ENCODE peak calls at places on chromosomes 16 and 17, in four cellular contexts. T is GM23338; D is HCT116; X is CD4-positive, alpha-beta T cell. I is an unnamed sample.

GRCh38 chr17:602436-602835 is 112.2 kb downstream of the VPS53 start:
- DNase-seq in D (no peak), T (no peak), X (no peak), I (no peak)

GRCh38 chr16:83952940-83953795 is at the start of gene OSGIN1:
- DNase-seq in T (peak; percentile 54), X (peak; percentile 15), D (peak; percentile 93), I (peak; percentile 95)

GRCh38 chr16:85422374-85423185 is 190.5 kb upstream of the GSE1 start:
- DNase-seq in X (no peak), D (no peak), T (peak; percentile 75), I (peak; percentile 27)

GRCh38 chr17:18145811-18146210 is 37.3 kb downstream of the MYO15A start:
- DNase-seq in D (no peak), X (no peak), T (no peak), I (no peak)

GRCh38 chr16:22161999-22162657 is at the start of gene SDR42E2:
- DNase-seq in D (no peak), X (peak; percentile 41), T (peak; percentile 89), I (peak; percentile 69)

GRCh38 chr17:61756561-61756960 is 106.8 kb downstream of the BRIP1 start:
- DNase-seq in D (no peak), X (no peak), T (no peak), I (no peak)

GRCh38 chr17:81863833-81864768 is 3.8 kb upstream of the P4HB start:
- DNase-seq in T (peak; percentile 58), X (no peak), D (no peak), I (no peak)

GRCh38 chr17:50961282-50962220 is 95.4 kb upstream of the TOB1 start:
- DNase-seq in X (no peak), D (no peak), T (no peak), I (no peak)

GRCh38 chr17:82436601-82437324 is 13.8 kb downstream of the CYBC1 start:
- DNase-seq in T (no peak), X (no peak), D (no peak), I (no peak)

GRCh38 chr16:4936181-4936990 is 562 bp downstream of the PPL start:
- DNase-seq in D (no peak), T (peak; percentile 82), X (no peak), I (peak; percentile 49)

GRCh38 chr17:31907342-31907975 is 6.0 kb upstream of the UTP6 start:
- DNase-seq in X (no peak), D (no peak), T (no peak), I (no peak)

GRCh38 chr16:4618645-4619418 is 4.1 kb upstream of the UBALD1 start:
- DNase-seq in T (no peak), D (no peak), X (no peak), I (peak; percentile 42)

GRCh38 chr17:4965311-4965986 is 2.2 kb downstream of the SPAG7 start:
- DNase-seq in X (no peak), T (no peak), D (no peak), I (no peak)

GRCh38 chr16:81130126-81130525 is 33.9 kb upstream of the GCSH start:
- DNase-seq in D (no peak), X (no peak), T (no peak), I (no peak)

GRCh38 chr16:66486773-66487579 is 59.9 kb downstream of the BEAN1 start:
- DNase-seq in T (no peak), X (no peak), D (no peak), I (no peak)

DNA sequence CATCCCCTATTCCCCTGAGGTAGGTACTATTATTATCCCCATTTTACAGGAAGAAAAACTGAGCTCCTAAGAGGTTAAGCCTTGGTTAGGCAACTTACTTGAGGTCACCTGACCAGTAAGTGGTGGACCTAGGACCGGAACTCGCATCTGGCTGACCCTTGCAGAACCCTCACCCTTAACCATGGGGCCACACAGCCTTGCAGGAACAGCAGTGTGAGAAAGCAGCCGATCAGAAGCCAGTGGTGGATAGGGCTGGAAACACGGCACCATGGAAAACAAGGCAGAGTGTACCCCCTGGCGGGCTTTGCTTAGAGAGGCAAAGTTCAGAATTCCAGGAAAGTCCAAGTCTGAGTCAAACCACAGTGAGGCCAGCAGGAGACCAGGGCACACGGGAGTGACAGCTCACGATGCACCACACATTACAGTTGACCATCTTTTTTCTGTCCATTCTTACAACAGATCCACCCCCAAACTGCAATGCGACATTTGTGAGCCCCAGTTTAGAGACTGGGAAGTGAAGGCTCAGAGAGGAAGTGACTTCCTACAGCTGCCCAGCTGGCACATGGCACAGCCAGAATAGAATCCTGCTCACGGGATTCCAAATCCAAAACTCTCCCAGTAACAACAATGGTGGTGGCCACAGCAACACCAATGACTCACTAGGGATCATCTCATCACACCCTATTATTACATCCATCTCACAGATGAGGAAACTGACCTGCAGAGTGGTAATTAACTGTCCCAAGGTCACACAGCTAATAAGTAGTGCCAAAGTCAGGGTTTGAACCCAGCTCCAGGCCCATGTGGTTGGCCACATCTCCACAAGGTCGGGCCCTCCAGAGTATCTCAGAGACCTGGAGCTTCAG is 20.3 kb downstream of the KIFC3 start:
- DNase-seq in T (no peak), D (no peak), X (no peak), I (no peak)
- TF ChIP-seq CTCF in T (no peak), D (no peak), X (no peak), I (no peak)

DNA sequence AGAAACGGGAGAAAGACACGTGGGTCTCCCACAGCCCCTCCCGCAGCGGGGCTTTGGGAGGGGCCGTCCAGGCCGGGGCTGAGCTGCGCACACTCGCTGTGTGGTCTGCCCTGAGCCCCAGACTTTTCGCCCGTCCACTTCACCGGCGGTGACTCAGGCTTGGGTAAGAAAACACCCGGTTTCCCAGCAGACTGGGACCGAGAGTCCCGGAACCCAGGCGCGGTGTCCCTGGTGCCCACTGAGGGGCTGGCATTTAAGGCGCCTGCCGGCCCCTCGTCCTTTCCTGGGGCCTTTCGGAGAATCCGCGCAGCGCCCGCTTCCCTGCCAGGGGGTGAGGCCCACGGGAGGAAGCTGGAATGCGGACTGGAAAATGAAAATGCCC is 100.4 kb downstream of the C16orf95 start:
- DNase-seq in D (no peak), X (no peak), T (no peak), I (no peak)
- H3K27ac ChIP-seq in D (no peak overlapping the region), X (no peak overlapping the region), T (no peak overlapping the region), I (no peak overlapping the region)

GRCh38 chr17:41678907-41679739 is 9.6 kb upstream of the EIF1 start:
- DNase-seq in D (no peak), T (no peak), X (peak; percentile 27), I (no peak)
- TF ChIP-seq CTCF in D (no peak), T (peak; percentile 25), X (peak; percentile 28), I (no peak)

DNA sequence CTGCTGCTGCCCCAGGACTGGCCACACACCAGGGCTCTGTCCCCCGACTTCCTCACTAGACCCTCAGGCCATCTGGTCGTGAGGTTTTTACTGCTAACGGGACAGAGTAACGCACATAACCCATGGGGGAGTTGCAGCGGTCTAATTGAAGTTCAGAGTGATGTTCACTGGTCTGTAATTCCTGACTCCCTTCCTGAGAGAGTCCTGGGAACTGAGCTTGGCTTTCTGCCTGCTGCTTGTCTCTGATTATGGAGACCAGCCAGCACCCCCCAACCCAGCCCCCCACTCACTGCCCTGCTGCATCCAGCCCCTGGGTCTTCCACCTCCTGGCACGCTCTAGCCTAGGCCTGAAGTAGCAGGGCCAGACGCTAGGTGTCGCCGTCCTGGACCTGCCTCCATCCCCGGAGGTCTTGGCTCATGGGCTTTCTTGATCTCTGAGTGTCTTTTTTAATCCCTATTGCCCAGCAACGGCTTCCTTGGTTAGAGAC is 192.9 kb downstream of the CCDC182 start:
- DNase-seq in X (peak; percentile 4), T (peak; percentile 78), D (no peak), I (no peak)
- H3K27ac ChIP-seq in X (no peak overlapping the region), T (no peak overlapping the region), D (no peak overlapping the region), I (no peak overlapping the region)

GRCh38 chr17:73234746-73235145 is 26.9 kb downstream of the CPSF4L start:
- DNase-seq in X (no peak), T (no peak), D (no peak), I (no peak)

GRCh38 chr17:73231363-73231762 is 30.3 kb downstream of the CPSF4L start:
- DNase-seq in D (no peak), X (no peak), T (peak; percentile 42), I (peak; percentile 36)

GRCh38 chr17:73232587-73233373 is 28.9 kb downstream of the CPSF4L start:
- DNase-seq in X (no peak), T (peak; percentile 63), D (no peak), I (peak; percentile 44)

GRCh38 chr17:73230088-73230487 is 31.6 kb downstream of the CPSF4L start:
- DNase-seq in X (no peak), D (no peak), T (no peak), I (no peak)

DNA sequence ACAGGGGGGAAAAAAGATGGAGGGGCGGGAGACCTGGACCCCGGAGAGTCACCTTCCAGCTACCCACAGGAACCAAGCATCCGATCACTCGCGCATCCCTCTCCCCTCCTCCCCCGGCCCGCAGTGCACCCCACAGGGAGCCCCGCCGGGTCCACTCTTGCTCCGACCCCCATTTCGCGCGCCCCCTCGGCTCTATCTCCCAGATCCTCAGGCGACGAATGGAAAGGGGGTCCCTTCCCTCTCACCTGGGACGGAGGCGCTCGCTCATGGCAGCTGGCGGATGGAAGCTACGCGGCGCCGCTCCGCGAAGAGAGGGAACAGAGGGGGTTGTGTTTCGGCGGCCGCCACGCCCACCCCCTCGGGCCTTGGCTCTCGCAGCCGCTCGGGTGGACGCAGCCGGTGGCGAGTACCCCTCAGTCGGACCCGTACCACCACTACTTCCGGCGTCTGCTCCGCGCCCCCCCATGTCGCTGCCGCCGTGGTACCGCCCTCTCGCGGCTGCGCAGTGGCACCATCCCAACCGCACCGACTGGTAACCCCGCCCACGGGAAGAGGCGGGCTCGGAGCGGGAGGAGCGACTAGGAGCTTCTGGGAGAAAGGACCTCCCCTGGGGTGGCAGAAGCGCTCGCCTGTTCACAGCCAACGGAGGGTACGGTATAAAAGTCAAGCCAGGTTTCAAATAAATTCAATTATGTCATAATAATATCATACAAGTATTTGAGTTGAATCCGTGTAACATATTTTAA is 29.7 kb downstream of the CPSF4L start:
- DNase-seq in X (peak; percentile 96), D (peak; percentile 87), T (peak; percentile 97), I (peak; percentile 98)
- TF ChIP-seq CTCF in X (no peak), D (peak; percentile 34), T (no peak), I (no peak)

GRCh38 chr17:57419940-57420522 is 163.7 kb downstream of the MSI2 start:
- DNase-seq in D (no peak), X (no peak), T (peak; percentile 43), I (no peak)
- H3K27ac ChIP-seq in D (peak overlapping the region; percentile 9), X (no peak overlapping the region), T (no peak overlapping the region), I (no peak overlapping the region)